ENCODE peak calls at places on chromosomes 2 and 18, in five cellular contexts. T is CD4-positive, CD25-positive, alpha-beta regulatory T cell; S is SW480; V is NCI-H774; P is GM12864. D is an unnamed sample.

GRCh38 chr2:223668302-223668998 is 66.3 kb upstream of the SCG2 start:
- DNase-seq in S (no peak), V (no peak), T (no peak), P (no peak), D (no peak)

GRCh38 chr2:172102159-172102857 is 392 bp downstream of the DLX2 start:
- DNase-seq in V (no peak), T (no peak), S (peak; percentile 70), P (no peak), D (no peak)

GRCh38 chr2:227817940-227818568 is 4.4 kb downstream of the CCL20 start:
- DNase-seq in T (peak; percentile 65), S (peak; percentile 89), V (no peak), P (peak; percentile 3), D (peak; percentile 1)

GRCh38 chr2:239043326-239043725 is 195.4 kb downstream of the TWIST2 start:
- DNase-seq in V (no peak), S (no peak), T (no peak), P (no peak), D (no peak)

GRCh38 chr2:98849113-98849512 is 86.9 kb downstream of the CRACDL start:
- DNase-seq in P (no peak), V (no peak), S (no peak), T (no peak), D (no peak)

GRCh38 chr2:120892967-120893667 is 157.4 kb downstream of the GLI2 start:
- DNase-seq in S (no peak), P (no peak), V (no peak), T (no peak), D (no peak)

GRCh38 chr2:178469219-178469849 is 9.1 kb downstream of the FKBP7 start:
- DNase-seq in P (no peak), V (no peak), T (no peak), S (no peak), D (no peak)

GRCh38 chr2:31353121-31353520 is 61.4 kb downstream of the XDH start:
- DNase-seq in T (no peak), V (no peak), S (no peak), P (no peak), D (no peak)

GRCh38 chr18:58851874-58852273 is 12.8 kb upstream of the ZNF532 start:
- DNase-seq in V (no peak), T (no peak), P (no peak), S (no peak), D (no peak)

GRCh38 chr18:34709104-34709503 is 994 bp upstream of the DTNA start:
- DNase-seq in T (no peak), S (no peak), V (no peak), P (no peak), D (no peak)

GRCh38 chr2:167862787-167863186 is 384.6 kb downstream of the STK39 start:
- DNase-seq in S (peak; percentile 16), T (no peak), P (no peak), V (no peak), D (no peak)

GRCh38 chr18:56517761-56518160 is 120.6 kb downstream of the TXNL1 start:
- DNase-seq in V (no peak), T (no peak), P (no peak), S (no peak), D (no peak)

GRCh38 chr2:112876257-112876970 is 34.6 kb upstream of the IL37 start:
- DNase-seq in P (no peak), V (no peak), S (no peak), T (no peak), D (no peak)

GRCh38 chr18:46051731-46052461 is 20.2 kb downstream of the PSTPIP2 start:
- DNase-seq in S (peak; percentile 90), V (no peak), P (no peak), T (no peak), D (no peak)

GRCh38 chr2:26801342-26801741 is 15.5 kb downstream of the CENPA start:
- DNase-seq in V (no peak), S (no peak), T (no peak), P (no peak), D (no peak)

GRCh38 chr2:48600204-48600813 is 17.3 kb upstream of the GTF2A1L start:
- DNase-seq in V (peak; percentile 39), S (peak; percentile 52), P (peak; percentile 4), T (peak; percentile 51), D (peak; percentile 10)

GRCh38 chr2:64637931-64638330 is 15.8 kb downstream of the SERTAD2 start:
- DNase-seq in T (no peak), V (no peak), S (no peak), P (no peak), D (no peak)

GRCh38 chr2:218406949-218407703 is 7.5 kb downstream of the CTDSP1 start:
- DNase-seq in P (no peak), T (peak; percentile 68), S (peak; percentile 69), V (peak; percentile 8), D (no peak)

GRCh38 chr2:220148849-220149248 is 521.4 kb downstream of the SLC4A3 start:
- DNase-seq in T (no peak), S (no peak), P (no peak), V (no peak), D (no peak)

GRCh38 chr2:7430869-7431641 is 513.8 kb downstream of the RNF144A start:
- DNase-seq in S (no peak), V (peak; percentile 73), T (no peak), P (no peak), D (no peak)

D was measured in COR-L47.